ENCODE peak calls at places on chromosomes 7 and 10, in four cellular contexts. One of them, this sample, is unnamed. For H3K4me1, the result is how much of the 10 kb centered on the place peaks cover.

GRCh38 chr7:157475601-157476000 is 138.8 kb downstream of the DNAJB6 start:
- DNase-seq in K562: no peak
- DNase-seq in body of pancreas: no peak
- DNase-seq in PC-3: no peak
- DNase-seq in this sample: no peak

GRCh38 chr10:48551796-48552591 is 52.9 kb downstream of the ARHGAP22 start:
- DNase-seq in body of pancreas: no peak
- DNase-seq in K562: peak
- DNase-seq in PC-3: peak
- DNase-seq in this sample: peak

GRCh38 chr10:111475720-111476119 is 398.9 kb downstream of the ADRA2A start:
- DNase-seq in PC-3: no peak
- DNase-seq in body of pancreas: no peak
- DNase-seq in K562: no peak
- DNase-seq in this sample: no peak

GRCh38 chr10:85614566-85614965 is 752.0 kb downstream of the GRID1 start:
- DNase-seq in K562: no peak
- DNase-seq in body of pancreas: no peak
- DNase-seq in PC-3: no peak
- DNase-seq in this sample: no peak

GRCh38 chr10:11146402-11147171 is 128.9 kb downstream of the CELF2 start:
- DNase-seq in body of pancreas: no peak
- DNase-seq in PC-3: no peak
- DNase-seq in K562: peak
- DNase-seq in this sample: no peak

GRCh38 chr7:47254081-47255006 is 327.6 kb downstream of the TNS3 start:
- DNase-seq in body of pancreas: peak
- DNase-seq in K562: peak
- DNase-seq in PC-3: peak
- DNase-seq in this sample: peak

GRCh38 chr7:105794741-105795729 is 81.4 kb downstream of the ATXN7L1 start:
- DNase-seq in body of pancreas: no peak
- DNase-seq in PC-3: peak
- DNase-seq in K562: no peak
- DNase-seq in this sample: no peak

GRCh38 chr7:18393465-18394118 is 102.0 kb upstream of the HDAC9 start:
- DNase-seq in PC-3: no peak
- DNase-seq in body of pancreas: no peak
- DNase-seq in K562: no peak
- DNase-seq in this sample: no peak

GRCh38 chr7:111730476-111731300 is 168.4 kb upstream of the IMMP2L start:
- DNase-seq in PC-3: peak
- DNase-seq in K562: peak
- DNase-seq in body of pancreas: no peak
- DNase-seq in this sample: no peak

GRCh38 chr7:66099551-66100407 is 14.9 kb upstream of the CRCP start:
- DNase-seq in K562: peak
- DNase-seq in PC-3: peak
- DNase-seq in body of pancreas: peak
- DNase-seq in this sample: peak

GRCh38 chr10:60148266-60148840 is 241.3 kb downstream of the ANK3 start:
- DNase-seq in PC-3: peak
- DNase-seq in K562: no peak
- DNase-seq in body of pancreas: no peak
- DNase-seq in this sample: peak

GRCh38 chr7:134804854-134805253 is 25.4 kb downstream of the CALD1 start:
- DNase-seq in K562: no peak
- DNase-seq in body of pancreas: no peak
- DNase-seq in PC-3: no peak
- DNase-seq in this sample: no peak

GRCh38 chr7:128271471-128272454 is 30.7 kb downstream of the LEP start:
- DNase-seq in PC-3: no peak
- DNase-seq in body of pancreas: no peak
- DNase-seq in K562: no peak
- DNase-seq in this sample: no peak

GRCh38 chr10:25933653-25934608 is at the start of gene MYO3A:
- DNase-seq in PC-3: no peak
- DNase-seq in K562: no peak
- DNase-seq in body of pancreas: peak
- DNase-seq in this sample: peak

GRCh38 chr7:127629268-127629854 is 11.4 kb upstream of the PAX4 start:
- DNase-seq in PC-3: peak
- DNase-seq in K562: peak
- DNase-seq in body of pancreas: peak
- DNase-seq in this sample: peak

GRCh38 chr10:122323941-122324675 is 50.4 kb upstream of the PLEKHA1 start:
- DNase-seq in PC-3: peak
- DNase-seq in body of pancreas: no peak
- DNase-seq in K562: no peak
- DNase-seq in this sample: no peak

GRCh38 chr7:115499966-115500365 is 530.6 kb downstream of the TFEC start:
- DNase-seq in K562: no peak
- DNase-seq in body of pancreas: no peak
- DNase-seq in PC-3: peak
- DNase-seq in this sample: no peak

GRCh38 chr7:34130558-34131285 is 225.4 kb downstream of the BMPER start:
- DNase-seq in body of pancreas: no peak
- DNase-seq in PC-3: no peak
- DNase-seq in K562: no peak
- DNase-seq in this sample: no peak

GRCh38 chr10:97411411-97411810 is 10.3 kb upstream of the RRP12 start:
- DNase-seq in K562: no peak
- DNase-seq in body of pancreas: no peak
- DNase-seq in PC-3: no peak
- DNase-seq in this sample: no peak

GRCh38 chr7:135217645-135218509 is 6.6 kb upstream of the WDR91 start:
- DNase-seq in body of pancreas: no peak
- DNase-seq in PC-3: no peak
- DNase-seq in K562: no peak
- DNase-seq in this sample: no peak

GRCh38 chr10:43861966-43862751 is 213.5 kb upstream of the ZNF32 start:
- DNase-seq in PC-3: peak
- DNase-seq in K562: no peak
- DNase-seq in body of pancreas: no peak
- DNase-seq in this sample: no peak

GRCh38 chr7:107501593-107501992 is 31.7 kb downstream of the GPR22 start:
- DNase-seq in PC-3: peak
- DNase-seq in K562: peak
- DNase-seq in body of pancreas: no peak
- DNase-seq in this sample: no peak

GRCh38 chr10:102452672-102453340 is 1.5 kb upstream of the C10orf95 start:
- DNase-seq in PC-3: peak
- DNase-seq in K562: no peak
- DNase-seq in body of pancreas: no peak
- DNase-seq in this sample: no peak

GRCh38 chr7:6436385-6436685 is 11.4 kb downstream of the DAGLB start:
- DNase-seq in K562: no peak
- DNase-seq in body of pancreas: no peak
- DNase-seq in PC-3: no peak
- DNase-seq in this sample: peak

GRCh38 chr7:29843106-29843505 is 36.8 kb downstream of the WIPF3 start:
- DNase-seq in body of pancreas: no peak
- DNase-seq in PC-3: no peak
- DNase-seq in K562: no peak
- DNase-seq in this sample: no peak

GRCh38 chr7:135181929-135182678 is 11.6 kb upstream of the CYREN start:
- DNase-seq in body of pancreas: peak
- DNase-seq in K562: no peak
- DNase-seq in PC-3: no peak
- DNase-seq in this sample: no peak

GRCh38 chr7:157844611-157845010 is 507.8 kb downstream of the DNAJB6 start:
- DNase-seq in K562: no peak
- DNase-seq in PC-3: no peak
- DNase-seq in body of pancreas: no peak
- DNase-seq in this sample: no peak

GRCh38 chr10:118698421-118698820 is 56.3 kb downstream of the CACUL1 start:
- DNase-seq in K562: peak
- DNase-seq in body of pancreas: no peak
- DNase-seq in PC-3: peak
- DNase-seq in this sample: no peak

GRCh38 chr10:14879055-14879800 is 562 bp downstream of the SUV39H2 start:
- DNase-seq in K562: peak
- DNase-seq in body of pancreas: no peak
- DNase-seq in PC-3: no peak
- DNase-seq in this sample: peak

GRCh38 chr7:20200361-20200760 is 16.8 kb downstream of the MACC1 start:
- DNase-seq in PC-3: no peak
- DNase-seq in K562: no peak
- DNase-seq in body of pancreas: no peak
- DNase-seq in this sample: no peak

GRCh38 chr7:30869794-30870491 is 41.7 kb upstream of the AQP1 start:
- DNase-seq in K562: no peak
- DNase-seq in PC-3: no peak
- DNase-seq in body of pancreas: no peak
- DNase-seq in this sample: no peak

GRCh38 chr7:79504607-79505389 is 51.3 kb upstream of the MAGI2 start:
- DNase-seq in PC-3: peak
- DNase-seq in K562: no peak
- DNase-seq in body of pancreas: no peak
- DNase-seq in this sample: peak

GRCh38 chr7:91846436-91846835 is 34.1 kb downstream of the MTERF1 start:
- DNase-seq in K562: no peak
- DNase-seq in body of pancreas: no peak
- DNase-seq in PC-3: no peak
- DNase-seq in this sample: no peak

GRCh38 chr10:94225589-94225988 is 137.2 kb downstream of the NOC3L start:
- DNase-seq in K562: no peak
- DNase-seq in PC-3: peak
- DNase-seq in body of pancreas: no peak
- DNase-seq in this sample: no peak

GRCh38 chr7:74627699-74628411 is 29.7 kb upstream of the GTF2I start:
- DNase-seq in PC-3: no peak
- DNase-seq in K562: no peak
- DNase-seq in body of pancreas: peak
- DNase-seq in this sample: peak

GRCh38 chr7:140146574-140146973 is 30.2 kb downstream of the KDM7A start:
- DNase-seq in body of pancreas: no peak
- DNase-seq in PC-3: no peak
- DNase-seq in K562: no peak
- DNase-seq in this sample: no peak

GRCh38 chr7:150374026-150374425 is 5.1 kb upstream of the ZNF775 start:
- DNase-seq in body of pancreas: no peak
- DNase-seq in PC-3: no peak
- DNase-seq in K562: no peak
- DNase-seq in this sample: no peak
- H3K4me1 ChIP-seq in body of pancreas: half or more
- H3K4me1 ChIP-seq in PC-3: under half
- H3K4me1 ChIP-seq in K562: under half
- H3K4me1 ChIP-seq in this sample: under half

DNA sequence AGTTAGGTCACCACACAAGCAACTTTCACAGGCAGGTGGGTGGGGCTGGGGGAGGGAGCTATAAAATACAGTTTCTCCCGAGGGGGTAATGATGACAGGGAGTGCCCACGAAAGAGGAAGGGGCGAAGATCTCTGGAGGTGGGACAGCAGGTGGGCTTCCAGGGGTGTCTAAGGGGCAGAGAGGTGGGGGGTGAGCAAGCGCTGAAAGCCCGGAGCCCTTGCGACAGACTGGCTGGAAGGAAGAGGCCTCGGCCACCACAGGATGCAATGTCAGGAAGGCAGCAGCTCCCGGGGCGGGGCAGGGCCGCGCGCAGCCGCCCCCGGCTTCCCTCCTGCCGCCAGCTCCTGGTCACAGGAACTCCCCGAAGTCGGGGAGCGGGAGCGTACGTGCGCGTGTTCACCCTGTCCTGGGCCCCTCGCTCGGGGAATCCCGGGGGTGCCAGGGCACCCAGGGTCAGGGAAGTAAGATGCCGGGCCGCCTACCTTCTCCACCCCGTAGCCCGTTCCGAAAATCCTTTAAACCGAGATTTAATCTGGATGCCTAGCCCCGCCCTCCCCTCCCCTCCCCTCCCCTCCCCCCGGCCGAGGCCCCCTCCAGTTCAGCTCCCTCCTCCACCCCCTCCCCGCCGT is 105.2 kb upstream of the PPIF start:
- DNase-seq in PC-3: peak
- DNase-seq in K562: peak
- DNase-seq in body of pancreas: peak
- DNase-seq in this sample: peak
- H3K27ac ChIP-seq in PC-3: no peak
- H3K27ac ChIP-seq in K562: no peak
- H3K27ac ChIP-seq in body of pancreas: peak
- H3K27ac ChIP-seq in this sample: peak

GRCh38 chr10:63314020-63314419 is 151.8 kb downstream of the JMJD1C start:
- DNase-seq in body of pancreas: no peak
- DNase-seq in PC-3: no peak
- DNase-seq in K562: no peak
- DNase-seq in this sample: no peak

GRCh38 chr10:63318491-63318890 is 147.3 kb downstream of the JMJD1C start:
- DNase-seq in K562: no peak
- DNase-seq in PC-3: no peak
- DNase-seq in body of pancreas: no peak
- DNase-seq in this sample: no peak

DNA sequence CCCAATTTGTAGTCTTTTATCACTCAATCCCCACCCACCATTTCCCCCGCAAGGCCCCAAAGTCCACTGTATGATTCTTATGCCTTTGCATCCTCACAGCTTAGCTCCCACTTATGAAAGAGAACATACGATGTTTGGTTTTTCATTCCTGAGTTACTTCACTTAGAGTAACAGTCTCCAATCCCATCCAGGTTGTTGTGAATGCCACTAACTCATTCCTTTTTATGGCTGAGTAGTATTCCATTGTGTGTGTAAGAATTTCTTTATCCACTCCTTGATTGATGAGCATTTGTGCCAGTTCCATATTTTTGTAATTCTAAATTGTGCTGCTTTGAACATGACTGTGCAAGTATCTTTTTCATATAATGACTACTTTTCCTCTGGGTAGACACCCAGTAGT is 152.7 kb downstream of the JMJD1C start:
- DNase-seq in body of pancreas: no peak
- DNase-seq in PC-3: no peak
- DNase-seq in K562: no peak
- DNase-seq in this sample: no peak
- H3K4me3 ChIP-seq in body of pancreas: no peak
- H3K4me3 ChIP-seq in PC-3: no peak
- H3K4me3 ChIP-seq in K562: no peak
- H3K4me3 ChIP-seq in this sample: no peak

DNA sequence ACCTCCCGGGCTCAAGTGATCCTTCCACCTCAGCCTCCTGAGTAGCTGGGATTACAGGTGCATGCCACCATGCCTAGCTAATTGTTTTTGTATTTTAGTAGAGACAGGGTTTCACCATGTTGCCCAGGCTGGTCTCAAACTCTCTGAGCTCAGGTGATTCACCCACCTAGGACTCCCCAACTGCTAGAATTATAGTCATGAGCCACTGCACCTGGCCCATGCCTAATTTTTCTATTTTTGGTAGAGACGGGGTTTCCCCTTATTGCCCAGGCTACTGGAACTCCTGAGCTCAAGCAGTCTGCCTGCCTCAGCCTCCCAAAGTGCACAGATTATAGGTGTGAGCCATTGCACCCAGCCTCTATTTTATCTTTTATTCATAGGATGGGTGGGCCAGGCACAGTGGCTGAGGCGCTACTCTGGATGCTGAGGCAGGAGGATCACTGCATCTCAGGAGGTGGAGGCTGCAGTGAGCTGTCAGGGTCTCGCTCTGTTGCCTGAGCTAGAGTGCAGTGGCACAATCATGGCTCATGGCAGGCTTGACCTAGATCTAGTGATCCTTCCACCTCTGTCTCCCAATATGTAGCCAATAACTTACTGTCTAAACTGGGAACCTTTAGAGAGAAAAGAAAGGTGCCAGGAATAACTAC is 31.3 kb upstream of the STOX1 start:
- DNase-seq in body of pancreas: no peak
- DNase-seq in K562: no peak
- DNase-seq in PC-3: no peak
- DNase-seq in this sample: no peak
- H3K4me1 ChIP-seq in body of pancreas: under half
- H3K4me1 ChIP-seq in K562: under half
- H3K4me1 ChIP-seq in PC-3: under half
- H3K4me1 ChIP-seq in this sample: under half